ENCODE peak calls at places on chromosomes 16 and 17, in four cellular contexts. R is transverse colon, X is neuronal stem cell, M is astrocyte of the spinal cord. J is an unnamed sample.

GRCh38 chr16:19245326-19245925 is 40.1 kb upstream of the CLEC19A start:
- DNase-seq in R (peak), X (no peak), M (no peak), J (peak)

GRCh38 chr16:79698341-79698753 is 97.8 kb upstream of the MAF start:
- DNase-seq in R (no peak), X (no peak), M (peak), J (no peak)

GRCh38 chr17:76268015-76268749 is 3.0 kb downstream of the UBALD2 start:
- DNase-seq in R (peak), X (no peak), M (peak), J (peak)

GRCh38 chr17:32483451-32484019 is 3.3 kb upstream of the CDK5R1 start:
- DNase-seq in R (no peak), X (peak), M (peak), J (peak)

GRCh38 chr17:65074778-65075250 is 18.3 kb upstream of the GNA13 start:
- DNase-seq in R (peak), X (no peak), M (no peak), J (peak)

GRCh38 chr16:79600636-79601091 is at the start of gene MAF:
- DNase-seq in R (peak), X (peak), M (peak), J (peak)

GRCh38 chr17:48472485-48473281 is 42.7 kb upstream of the SKAP1 start:
- DNase-seq in R (no peak), X (no peak), M (peak), J (no peak)

GRCh38 chr17:27609606-27610303 is 21.2 kb upstream of the LGALS9 start:
- DNase-seq in R (peak), X (no peak), M (peak), J (peak)

GRCh38 chr17:6506679-6507231 is 49.6 kb downstream of the PITPNM3 start:
- DNase-seq in R (peak), X (no peak), M (no peak), J (peak)

GRCh38 chr17:63772801-63773271 is 561 bp downstream of the CCDC47 start:
- DNase-seq in R (peak), X (no peak), M (peak), J (peak)

GRCh38 chr17:63774141-63774981 is at the start of gene DDX42:
- DNase-seq in R (peak), X (no peak), M (peak), J (peak)

GRCh38 chr17:63773272-63774140 is at the start of gene CCDC47:
- DNase-seq in R (peak), X (peak), M (peak), J (peak)

GRCh38 chr17:63774982-63775290 is 966 bp downstream of the DDX42 start:
- DNase-seq in R (no peak), X (no peak), M (no peak), J (peak)

DNA sequence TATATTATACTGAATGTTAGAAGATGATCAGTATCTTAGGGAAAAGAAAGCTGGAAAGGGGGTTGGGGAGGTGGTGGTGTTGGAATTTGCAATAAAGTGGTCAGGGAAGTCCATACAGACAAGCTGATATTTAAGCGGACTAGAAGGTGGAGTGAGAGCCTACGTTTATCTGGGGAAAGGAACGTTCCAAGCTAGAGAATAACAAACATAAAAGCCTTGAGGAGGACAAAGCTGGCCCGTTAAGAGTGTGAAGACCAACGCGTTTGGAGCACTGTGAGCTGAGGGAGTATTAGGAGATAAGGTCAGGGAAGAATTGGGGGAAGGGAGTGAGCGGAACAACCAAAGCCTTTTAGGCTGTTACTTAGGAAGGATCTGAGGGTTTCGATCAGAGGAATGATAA is 1.4 kb downstream of the DDX42 start:
- DNase-seq in R (no peak), X (no peak), M (no peak), J (no peak)
- H3K4me3 ChIP-seq in R (peak), X (peak), M (peak), J (peak)

DNA sequence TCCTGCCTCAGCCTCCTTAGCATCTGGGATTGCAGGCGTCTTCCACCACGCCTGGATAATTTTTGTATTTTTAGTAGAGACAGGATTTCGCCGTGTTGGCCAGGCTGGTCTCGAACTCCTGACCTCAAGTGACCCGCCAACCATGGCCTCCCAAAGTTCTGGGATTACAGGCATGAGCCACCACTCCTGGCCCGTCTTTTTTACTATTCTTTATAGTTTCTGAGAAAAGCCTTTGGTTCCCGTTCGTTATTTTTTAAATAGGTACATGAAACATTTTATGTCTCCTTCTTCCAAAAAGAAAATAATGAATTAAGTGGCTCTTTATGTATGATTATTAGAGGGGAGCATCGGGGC is 570 bp upstream of the BCO1 start:
- DNase-seq in R (no peak), X (no peak), M (no peak), J (no peak)
- H3K4me3 ChIP-seq in R (peak), X (no peak), M (no peak), J (no peak)

GRCh38 chr16:84503751-84504395 is 586 bp downstream of the MEAK7 start:
- DNase-seq in R (no peak), X (no peak), M (no peak), J (no peak)
- H3K4me3 ChIP-seq in R (peak), X (peak), M (peak), J (peak)

DNA sequence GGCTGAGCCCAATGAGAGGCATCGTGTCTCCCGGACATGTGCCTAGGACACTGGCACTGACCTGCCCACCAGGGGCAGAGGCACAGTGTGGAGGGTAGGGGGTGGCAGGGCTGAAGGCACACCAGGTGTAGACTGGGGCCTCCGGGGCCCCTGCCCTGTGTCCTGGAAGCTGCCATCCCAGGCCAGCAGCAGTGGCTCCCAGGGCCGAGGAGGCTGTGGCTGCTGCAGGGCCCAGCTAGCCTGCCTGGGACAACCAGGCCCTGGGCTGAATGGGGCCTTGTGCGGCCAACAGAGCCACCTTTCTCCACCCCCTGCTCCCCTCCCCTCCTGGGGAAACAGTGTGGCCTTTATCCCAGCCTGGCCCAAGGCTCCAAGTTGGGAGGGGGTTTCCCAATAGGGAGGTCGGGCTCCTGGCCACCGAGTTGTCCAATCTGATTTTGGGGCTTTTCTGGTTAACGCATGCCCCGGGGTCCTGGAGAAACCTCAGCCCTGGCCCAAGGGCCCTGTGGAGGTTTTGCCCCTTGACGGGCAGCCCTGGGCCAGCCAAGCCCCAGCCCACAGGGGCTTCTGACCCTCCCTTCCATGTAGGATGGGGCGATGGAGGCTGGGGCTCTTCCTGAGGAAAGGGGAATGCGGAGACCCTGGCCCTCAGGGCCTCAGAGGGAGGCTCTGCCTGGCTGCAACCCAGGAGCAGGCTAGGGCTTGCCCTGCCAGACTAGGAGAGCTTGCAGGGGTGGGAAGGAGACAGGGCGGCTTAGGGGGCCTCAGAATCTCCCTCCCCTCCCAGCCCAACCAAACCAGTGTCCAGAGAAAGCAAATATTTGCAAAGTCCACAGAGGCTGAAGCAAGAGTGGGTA is 4.2 kb downstream of the MTSS2 start:
- DNase-seq in R (no peak), X (no peak), M (no peak), J (no peak)
- H3K4me3 ChIP-seq in R (no peak), X (no peak), M (no peak), J (no peak)

GRCh38 chr17:56146005-56146404 is 7.3 kb upstream of the ANKFN1 start:
- DNase-seq in R (no peak), X (no peak), M (no peak), J (no peak)

GRCh38 chr17:56144205-56144604 is 9.1 kb upstream of the ANKFN1 start:
- DNase-seq in R (no peak), X (no peak), M (no peak), J (peak)

GRCh38 chr17:56142781-56143180 is 10.5 kb upstream of the ANKFN1 start:
- DNase-seq in R (no peak), X (no peak), M (no peak), J (no peak)

GRCh38 chr17:56141046-56141839 is 12.0 kb upstream of the ANKFN1 start:
- DNase-seq in R (no peak), X (no peak), M (peak), J (no peak)

GRCh38 chr17:56142325-56142724 is 10.9 kb upstream of the ANKFN1 start:
- DNase-seq in R (no peak), X (no peak), M (peak), J (no peak)
- H3K4me3 ChIP-seq in R (no peak), X (no peak), M (no peak), J (no peak)

GRCh38 chr17:10803830-10804498 is at the start of gene TMEM238L:
- DNase-seq in R (peak), X (no peak), M (no peak), J (peak)
- H3K4me3 ChIP-seq in R (peak), X (no peak), M (no peak), J (peak)

GRCh38 chr16:28865289-28865688 is 1.6 kb downstream of the SH2B1 start:
- DNase-seq in R (no peak), X (no peak), M (no peak), J (no peak)
- H3K4me3 ChIP-seq in R (no peak), X (no peak), M (no peak), J (peak)

DNA sequence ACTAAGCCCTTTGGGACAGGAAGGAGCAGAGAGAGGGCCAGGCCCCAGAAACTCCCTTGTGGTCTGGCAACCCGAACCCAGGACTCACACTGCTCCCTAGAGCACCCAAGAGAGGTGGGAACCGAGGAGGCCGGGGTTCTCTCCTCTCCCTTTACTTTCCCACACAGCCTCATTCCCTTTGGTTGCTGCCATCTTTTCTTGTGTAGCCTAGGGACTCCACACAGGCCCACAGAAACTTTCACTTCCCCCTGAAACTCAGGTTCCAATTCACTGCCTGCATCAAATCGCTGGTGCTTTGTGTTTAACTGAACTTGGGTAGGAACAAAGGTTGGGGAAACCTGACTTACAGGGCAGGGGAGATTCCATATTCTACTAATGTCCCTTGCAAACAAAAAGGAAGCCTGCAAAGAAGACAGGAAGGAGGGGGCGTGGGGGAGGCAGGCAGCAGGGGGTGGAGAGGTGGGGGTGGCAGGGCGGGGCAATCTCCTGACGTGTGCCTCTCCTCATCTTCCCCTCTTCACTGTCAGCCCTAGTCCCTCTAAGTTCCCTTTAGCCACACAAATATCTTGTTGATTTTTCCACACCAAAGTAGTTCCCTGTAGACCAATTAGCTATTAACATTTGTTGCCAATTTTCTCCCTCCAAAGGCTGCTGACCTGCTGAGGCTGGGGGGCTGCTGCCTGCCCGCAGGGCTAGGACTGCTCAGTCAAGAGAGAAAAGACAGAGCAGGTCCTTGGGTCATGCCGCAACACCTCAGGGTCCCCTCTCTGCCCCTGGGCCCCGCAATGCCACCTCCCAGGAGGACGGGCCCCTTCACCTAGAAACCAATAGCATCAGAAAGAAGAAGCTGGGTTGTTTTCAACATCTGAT is 8.0 kb downstream of the ST3GAL2 start:
- DNase-seq in R (peak), X (no peak), M (no peak), J (peak)
- H3K4me3 ChIP-seq in R (no peak), X (no peak), M (no peak), J (no peak)

GRCh38 chr17:79530361-79531105 is 80.3 kb downstream of the RBFOX3 start:
- DNase-seq in R (no peak), X (no peak), M (no peak), J (no peak)

GRCh38 chr17:79531191-79531590 is 79.7 kb downstream of the RBFOX3 start:
- DNase-seq in R (no peak), X (no peak), M (no peak), J (no peak)

GRCh38 chr17:79533116-79533515 is 77.7 kb downstream of the RBFOX3 start:
- DNase-seq in R (no peak), X (no peak), M (no peak), J (no peak)

GRCh38 chr17:79532107-79532790 is 78.6 kb downstream of the RBFOX3 start:
- DNase-seq in R (no peak), X (no peak), M (no peak), J (no peak)

GRCh38 chr17:79531696-79532095 is 79.2 kb downstream of the RBFOX3 start:
- DNase-seq in R (no peak), X (no peak), M (no peak), J (no peak)
- H3K4me3 ChIP-seq in R (no peak), X (peak), M (no peak), J (no peak)

J was measured in small intestine.